ENCODE peak calls at places on chromosome 19, in eight cellular contexts. G is progenitor cell of endocrine pancreas; M is T-helper 1 cell; D is M059J; L is uterus; H is HFF-Myc; V is stimulated activated CD8-positive, alpha-beta memory T cell treated with anti-CD3 and anti-CD28 coated beads, Interleukin-15, amount 100 ng/mL, for 4 hours; Q is lung. P is an unnamed sample.

GRCh38 chr19:32010071-32010470 is 335.3 kb upstream of the ZNF507 start:
- DNase-seq in G (no peak), M (no peak), D (no peak), L (no peak), H (no peak), V (no peak), Q (no peak), P (no peak)

GRCh38 chr19:33096005-33096404 is 15.0 kb downstream of the GPATCH1 start:
- DNase-seq in G (no peak), M (no peak), D (no peak), L (no peak), H (no peak), V (no peak), Q (no peak), P (no peak)

GRCh38 chr19:18192673-18193387 is at the start of gene MPV17L2:
- DNase-seq in G (peak; percentile 96), M (peak; percentile 97), D (peak; percentile 100), L (peak; percentile 100), H (peak; percentile 100), V (peak; percentile 98), Q (peak; percentile 100), P (peak; percentile 100)

GRCh38 chr19:7211191-7211988 is 82.8 kb downstream of the INSR start:
- DNase-seq in G (peak; percentile 28), M (no peak), D (no peak), L (peak; percentile 64), H (no peak), V (no peak), Q (no peak), P (no peak)

GRCh38 chr19:4358709-4359626 is 15.6 kb downstream of the MPND start:
- DNase-seq in G (no peak), M (no peak), D (no peak), L (no peak), H (no peak), V (no peak), Q (no peak), P (no peak)

GRCh38 chr19:16005925-16006324 is 57.1 kb downstream of the OR10H4 start:
- DNase-seq in G (no peak), M (no peak), D (no peak), L (no peak), H (no peak), V (no peak), Q (no peak), P (no peak)

GRCh38 chr19:48252625-48253024 is 3.1 kb downstream of the CARD8 start:
- DNase-seq in G (no peak), M (no peak), D (no peak), L (no peak), H (no peak), V (no peak), Q (no peak), P (no peak)

GRCh38 chr19:39645800-39646411 is 9.8 kb upstream of the LGALS16 start:
- DNase-seq in G (peak; percentile 35), M (no peak), D (peak; percentile 22), L (no peak), H (peak; percentile 3), V (no peak), Q (no peak), P (no peak)

GRCh38 chr19:35153701-35154534 is 617 bp upstream of the FXYD5 start:
- DNase-seq in G (peak; percentile 41), M (peak; percentile 47), D (peak; percentile 53), L (no peak), H (no peak), V (peak; percentile 51), Q (no peak), P (no peak)

GRCh38 chr19:9075064-9075964 is 11.5 kb upstream of the OR1M1 start:
- DNase-seq in G (no peak), M (no peak), D (peak; percentile 100), L (peak; percentile 96), H (peak; percentile 54), V (no peak), Q (peak; percentile 54), P (peak; percentile 3)

GRCh38 chr19:37933965-37934364 is 27.0 kb downstream of the SIPA1L3 start:
- DNase-seq in G (no peak), M (no peak), D (peak; percentile 48), L (no peak), H (no peak), V (no peak), Q (no peak), P (no peak)

GRCh38 chr19:3604987-3605343 is 1.7 kb downstream of the TBXA2R start:
- DNase-seq in G (no peak), M (no peak), D (no peak), L (no peak), H (no peak), V (no peak), Q (no peak), P (no peak)

GRCh38 chr19:1252221-1252817 is 3.9 kb downstream of the MIDN start:
- DNase-seq in G (no peak), M (peak; percentile 44), D (peak; percentile 97), L (peak; percentile 95), H (no peak), V (no peak), Q (peak; percentile 92), P (peak; percentile 83)

GRCh38 chr19:53365899-53366493 is 491 bp downstream of the ZNF525 start:
- DNase-seq in G (no peak), M (no peak), D (peak; percentile 47), L (no peak), H (no peak), V (peak; percentile 17), Q (peak; percentile 29), P (no peak)

GRCh38 chr19:46881092-46881491 is 20.3 kb downstream of the ARHGAP35 start:
- DNase-seq in G (no peak), M (no peak), D (no peak), L (no peak), H (no peak), V (no peak), Q (no peak), P (no peak)

GRCh38 chr19:5060591-5061339 is 91.9 kb downstream of the KDM4B start:
- DNase-seq in G (no peak), M (no peak), D (no peak), L (peak; percentile 55), H (no peak), V (no peak), Q (no peak), P (no peak)

GRCh38 chr19:48651682-48652046 is 5.7 kb upstream of the CA11 start:
- DNase-seq in G (no peak), M (no peak), D (no peak), L (no peak), H (no peak), V (no peak), Q (no peak), P (no peak)

GRCh38 chr19:23904406-23904805 is 10.3 kb upstream of the ZNF726 start:
- DNase-seq in G (no peak), M (no peak), D (no peak), L (no peak), H (no peak), V (no peak), Q (no peak), P (no peak)

GRCh38 chr19:14398563-14398962 is 17.3 kb downstream of the ADGRE5 start:
- DNase-seq in G (no peak), M (no peak), D (no peak), L (no peak), H (no peak), V (no peak), Q (no peak), P (no peak)

GRCh38 chr19:33304760-33305647 is 2.7 kb upstream of the CEBPA start:
- DNase-seq in G (no peak), M (no peak), D (no peak), L (no peak), H (no peak), V (no peak), Q (peak; percentile 79), P (no peak)

GRCh38 chr19:11196406-11197287 is 698 bp downstream of the KANK2 start:
- DNase-seq in G (no peak), M (no peak), D (peak; percentile 47), L (peak; percentile 60), H (no peak), V (no peak), Q (peak; percentile 38), P (no peak)

P was measured in esophagus squamous epithelium.